ENCODE peak calls at places on chromosomes 4 and X, in five cellular contexts. U, Q, X, J and Y are unnamed samples.

GRCh38 chr4:2647403-2648158 is 108.6 kb downstream of the TNIP2 start:
- DNase-seq in J (no peak), Q (no peak), U (peak; percentile 79), X (no peak), Y (no peak)

GRCh38 chrX:23883737-23884354 is 23.9 kb downstream of the APOO start:
- DNase-seq in U (no peak), X (peak; percentile 60), Q (no peak), J (peak; percentile 90), Y (no peak)

GRCh38 chr4:137226900-137227299 is 305.4 kb downstream of the PCDH18 start:
- DNase-seq in X (peak; percentile 15), U (no peak), J (peak; percentile 35), Q (no peak), Y (no peak)

GRCh38 chr4:54542119-54542438 is 115.7 kb upstream of the KIT start:
- DNase-seq in Q (no peak), U (no peak), X (no peak), J (peak; percentile 94), Y (no peak)

GRCh38 chrX:140337263-140337662 is 167.6 kb downstream of the SOX3 start:
- DNase-seq in Q (no peak), X (no peak), U (no peak), J (no peak), Y (no peak)

GRCh38 chr4:127586922-127587571 is 45.7 kb upstream of the INTU start:
- DNase-seq in X (peak; percentile 74), Q (no peak), J (peak; percentile 26), U (peak; percentile 17), Y (no peak)

GRCh38 chrX:13367950-13368349 is 48.1 kb upstream of the ATXN3L start:
- DNase-seq in X (no peak), Q (no peak), J (no peak), U (no peak), Y (no peak)

GRCh38 chr4:1590244-1590643 is 93.9 kb downstream of the FAM53A start:
- DNase-seq in J (no peak), U (no peak), X (no peak), Q (no peak), Y (no peak)

GRCh38 chr4:123787710-123788109 is 391.1 kb downstream of the SPRY1 start:
- DNase-seq in J (no peak), Q (no peak), X (no peak), U (no peak), Y (no peak)

GRCh38 chr4:33171873-33172550 is 2451.8 kb downstream of the PCDH7 start:
- DNase-seq in J (no peak), U (no peak), X (no peak), Q (no peak), Y (no peak)

GRCh38 chrX:3651272-3651671 is 62.2 kb downstream of the PRKX start:
- DNase-seq in J (peak; percentile 32), U (no peak), Q (no peak), X (no peak), Y (no peak)

GRCh38 chrX:154598656-154599055 is 13.7 kb downstream of the CTAG1A start:
- DNase-seq in Q (no peak), X (no peak), J (no peak), U (no peak), Y (no peak)

GRCh38 chrX:108313662-108314061 is 124.6 kb downstream of the COL4A6 start:
- DNase-seq in Q (no peak), J (peak; percentile 49), U (no peak), X (peak; percentile 22), Y (no peak)

GRCh38 chr4:164531336-164531735 is 222.6 kb upstream of the SMIM31 start:
- DNase-seq in J (no peak), Q (no peak), U (no peak), X (no peak), Y (no peak)

GRCh38 chrX:26783512-26784225 is 567.7 kb downstream of the MAGEB5 start:
- DNase-seq in U (peak; percentile 28), X (no peak), Q (no peak), J (no peak), Y (no peak)

GRCh38 chrX:99800016-99800415 is 610.1 kb downstream of the PCDH19 start:
- DNase-seq in Q (no peak), U (no peak), X (no peak), J (no peak), Y (no peak)

GRCh38 chr4:157664726-157665125 is 444.2 kb downstream of the GRIA2 start:
- DNase-seq in Q (no peak), U (no peak), X (peak; percentile 50), J (peak; percentile 73), Y (no peak)

GRCh38 chr4:13176603-13177190 is 307.4 kb downstream of the RAB28 start:
- DNase-seq in X (no peak), J (no peak), Q (no peak), U (no peak), Y (no peak)

GRCh38 chr4:72842323-72842722 is 227.2 kb downstream of the COX18 start:
- DNase-seq in Q (no peak), U (no peak), J (peak; percentile 38), X (peak; percentile 69), Y (no peak)

GRCh38 chr4:175369087-175369486 is 443.0 kb downstream of the GPM6A start:
- DNase-seq in U (no peak), Q (no peak), X (no peak), J (peak; percentile 77), Y (no peak)

GRCh38 chrX:135194684-135195083 is 23.5 kb upstream of the CT55 start:
- DNase-seq in J (no peak), X (no peak), U (no peak), Q (no peak), Y (no peak)

GRCh38 chrX:7278356-7278755 is 130.4 kb upstream of the PUDP start:
- DNase-seq in U (no peak), Q (no peak), J (no peak), X (no peak), Y (no peak)

GRCh38 chrX:17553451-17553850 is 178.5 kb downstream of the NHS start:
- DNase-seq in J (peak; percentile 81), X (peak; percentile 69), Q (no peak), U (no peak), Y (peak; percentile 62)

GRCh38 chrX:132737743-132738142 is 220.7 kb downstream of the HS6ST2 start:
- DNase-seq in Q (no peak), U (no peak), X (no peak), J (no peak), Y (no peak)

GRCh38 chr4:7645158-7645557 is 210.4 kb upstream of the PSAPL1 start:
- DNase-seq in Q (no peak), U (no peak), X (no peak), J (no peak), Y (no peak)

GRCh38 chr4:57233391-57233790 is 123.2 kb upstream of the IGFBP7 start:
- DNase-seq in J (peak; percentile 50), Q (no peak), U (no peak), X (no peak), Y (no peak)

GRCh38 chrX:133171962-133172708 is 46.0 kb downstream of the TFDP3 start:
- DNase-seq in J (no peak), Q (no peak), U (no peak), X (peak; percentile 2), Y (no peak)

GRCh38 chr4:3689006-3689405 is 77.2 kb upstream of the ADRA2C start:
- DNase-seq in X (no peak), U (no peak), J (no peak), Q (no peak), Y (no peak)

GRCh38 chr4:146981651-146982050 is 36.0 kb upstream of the TTC29 start:
- DNase-seq in Q (no peak), U (no peak), J (peak; percentile 79), X (peak; percentile 60), Y (no peak)

GRCh38 chrX:86066998-86067397 is 19.6 kb upstream of the CHM start:
- DNase-seq in Q (no peak), J (peak; percentile 2), U (no peak), X (no peak), Y (no peak)

GRCh38 chr4:39278476-39278875 is 87.7 kb downstream of the RFC1 start:
- DNase-seq in U (no peak), X (no peak), J (no peak), Q (no peak), Y (no peak)

GRCh38 chr4:62571494-62571893 is 1371.4 kb downstream of the ADGRL3 start:
- DNase-seq in X (no peak), J (no peak), U (no peak), Q (no peak), Y (no peak)

GRCh38 chrX:135112096-135112729 is 8.1 kb downstream of the ETDB start:
- DNase-seq in J (peak; percentile 43), U (peak; percentile 24), Q (peak; percentile 10), X (peak; percentile 4), Y (no peak)

GRCh38 chr4:76194325-76194724 is 19.3 kb downstream of the SCARB2 start:
- DNase-seq in Q (no peak), U (no peak), J (peak; percentile 98), X (peak; percentile 95), Y (peak; percentile 70)

GRCh38 chrX:13253223-13253622 is 66.6 kb downstream of the ATXN3L start:
- DNase-seq in Q (no peak), X (no peak), J (no peak), U (no peak), Y (no peak)

GRCh38 chr4:83054928-83055327 is 19.9 kb downstream of the COPS4 start:
- DNase-seq in J (peak; percentile 39), Q (no peak), X (peak; percentile 9), U (no peak), Y (no peak)

GRCh38 chr4:28106155-28106554 is 1245.5 kb downstream of the STIM2 start:
- DNase-seq in J (no peak), U (no peak), Q (no peak), X (no peak), Y (no peak)

GRCh38 chr4:114252499-114252898 is 273.1 kb upstream of the ARSJ start:
- DNase-seq in U (no peak), J (no peak), Q (no peak), X (no peak), Y (no peak)

GRCh38 chr4:142262956-142263355 is 583.1 kb downstream of the INPP4B start:
- DNase-seq in X (no peak), Q (no peak), U (no peak), J (no peak), Y (no peak)

GRCh38 chr4:167233523-167234387 is 539 bp downstream of the SPOCK3 start:
- DNase-seq in J (no peak), X (no peak), Q (no peak), U (no peak), Y (no peak)